ENCODE peak calls at places on chromosome 12, in five cellular contexts. V is K562, G is SK-N-SH, B is HCT116, F is GM12878. C is an unnamed sample. For H3K36me3, the result is how much of the 10 kb centered on the place peaks cover.

GRCh38 chr12:77070382-77071294 is 5.3 kb upstream of the E2F7 start:
- DNase-seq in V (no peak), G (no peak), B (no peak), F (peak), C (no peak)

GRCh38 chr12:26007563-26007962 is 49.1 kb downstream of the RASSF8 start:
- DNase-seq in V (no peak), G (no peak), B (no peak), F (no peak), C (peak)

GRCh38 chr12:67632005-67632404 is 16.5 kb upstream of the DYRK2 start:
- DNase-seq in V (no peak), G (no peak), B (no peak), F (no peak), C (no peak)

GRCh38 chr12:82461851-82462250 is 103.5 kb downstream of the METTL25 start:
- DNase-seq in V (no peak), G (no peak), B (no peak), F (no peak), C (peak)

GRCh38 chr12:119068129-119068856 is 87.0 kb downstream of the SRRM4 start:
- DNase-seq in V (no peak), G (no peak), B (no peak), F (no peak), C (no peak)

GRCh38 chr12:96368233-96368632 is 32.0 kb downstream of the CDK17 start:
- DNase-seq in V (no peak), G (no peak), B (no peak), F (no peak), C (no peak)

GRCh38 chr12:83823386-83824045 is 1089.1 kb downstream of the SLC6A15 start:
- DNase-seq in V (peak), G (peak), B (peak), F (no peak), C (no peak)

GRCh38 chr12:124321040-124321481 is 26.2 kb downstream of the RFLNA start:
- DNase-seq in V (peak), G (peak), B (no peak), F (peak), C (peak)

GRCh38 chr12:132430838-132431826 is 58.8 kb upstream of the FBRSL1 start:
- DNase-seq in V (no peak), G (no peak), B (no peak), F (no peak), C (no peak)

GRCh38 chr12:80269953-80270552 is 170.7 kb downstream of the OTOGL start:
- DNase-seq in V (peak), G (peak), B (peak), F (no peak), C (peak)

GRCh38 chr12:8078400-8078799 is 3.7 kb upstream of the NECAP1 start:
- DNase-seq in V (peak), G (peak), B (peak), F (no peak), C (peak)
- TF ChIP-seq CTCF in V (peak), G (peak), B (peak), F (peak), C (peak)

GRCh38 chr12:122215789-122216188 is 10.1 kb downstream of the DIABLO start:
- DNase-seq in V (no peak), G (no peak), B (no peak), F (no peak), C (peak)

GRCh38 chr12:122216445-122216844 is 9.4 kb downstream of the DIABLO start:
- DNase-seq in V (no peak), G (no peak), B (no peak), F (no peak), C (no peak)
- H3K36me3 ChIP-seq in V (half or more), G (under half), B (under half), F (under half), C (under half)

DNA sequence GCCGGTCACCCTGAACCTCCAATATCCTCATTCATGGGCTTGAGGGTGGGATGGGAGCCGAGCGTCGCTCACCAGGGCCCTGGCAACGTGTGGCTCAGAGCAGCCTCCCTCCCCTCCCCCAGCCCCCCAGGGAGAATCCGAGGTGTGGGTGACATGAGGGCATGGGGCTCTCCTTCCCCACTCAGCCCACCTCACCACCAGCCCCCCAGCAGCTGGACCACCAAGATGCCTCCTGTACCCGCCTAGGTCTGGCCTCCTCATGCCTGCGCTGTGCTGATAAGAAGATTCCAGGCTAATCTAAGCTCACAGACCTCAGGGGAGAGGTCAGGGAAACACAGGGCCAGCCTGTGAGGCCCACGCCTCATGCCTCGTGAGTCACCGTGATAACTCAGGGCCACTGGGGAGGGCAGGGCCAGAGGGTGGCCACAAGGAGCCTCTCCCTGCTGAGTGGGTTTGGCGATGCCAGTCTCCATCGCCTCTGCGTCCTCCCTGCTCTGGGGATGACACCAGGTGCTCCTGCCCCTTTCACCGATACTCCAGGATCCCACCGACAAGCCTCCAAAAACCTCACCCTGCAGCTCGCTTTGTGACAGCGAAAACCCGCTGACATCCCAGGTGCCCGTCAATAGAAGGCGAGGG is 56.9 kb downstream of the TESC start:
- DNase-seq in V (peak), G (no peak), B (no peak), F (no peak), C (peak)
- TF ChIP-seq RAD21 in V (no peak), G (no peak), B (no peak), F (no peak), C (no peak)

GRCh38 chr12:97404549-97404948 is 58.1 kb upstream of the RMST start:
- DNase-seq in V (peak), G (peak), B (peak), F (peak), C (peak)
- TF ChIP-seq CTCF in V (peak), G (peak), B (peak), F (peak), C (peak)